ENCODE peak calls at places on chromosomes 7 and 10, in six cellular contexts. T is tibial artery; I is upper lobe of left lung; E is HepG2; F is neural progenitor cell; B is CD4-positive, CD25-positive, alpha-beta regulatory T cell. A is an unnamed sample. For H3K4me1 and H3K36me3, the result is how much of the 10 kb centered on the place peaks cover.

GRCh38 chr10:19549503-19549902 is 266.7 kb upstream of the PLXDC2 start:
- DNase-seq in T (no peak), B (no peak), I (no peak), F (no peak), E (no peak), A (no peak)

GRCh38 chr10:37638569-37638968 is 218.8 kb downstream of the ZNF248 start:
- DNase-seq in E (no peak), F (no peak), I (no peak), B (no peak), T (no peak), A (no peak)

GRCh38 chr7:106010331-106010730 is 47.3 kb downstream of the CDHR3 start:
- DNase-seq in B (no peak), F (no peak), E (no peak), T (no peak), I (no peak), A (no peak)

GRCh38 chr10:323651-324293 is 188.5 kb downstream of the ZMYND11 start:
- DNase-seq in F (no peak), E (peak), T (peak), I (peak), B (peak), A (peak)

GRCh38 chr7:46076527-46076926 is 155.5 kb upstream of the IGFBP3 start:
- DNase-seq in F (no peak), T (no peak), E (no peak), I (no peak), B (no peak), A (no peak)

GRCh38 chr7:130488376-130489139 is 3.3 kb upstream of the MEST start:
- DNase-seq in T (no peak), E (no peak), F (no peak), I (no peak), B (no peak), A (no peak)

GRCh38 chr7:922334-923107 is 32.0 kb downstream of the ADAP1 start:
- DNase-seq in F (no peak), I (peak), E (no peak), T (peak), B (peak), A (no peak)

GRCh38 chr10:3095373-3096139 is 28.2 kb downstream of the PFKP start:
- DNase-seq in I (peak), E (peak), T (peak), F (no peak), B (peak), A (no peak)

GRCh38 chr10:83539528-83540308 is 599.6 kb upstream of the GHITM start:
- DNase-seq in T (no peak), F (no peak), E (no peak), B (no peak), I (no peak), A (no peak)

GRCh38 chr7:47371317-47371716 is 210.6 kb downstream of the TNS3 start:
- DNase-seq in E (no peak), F (no peak), B (no peak), I (no peak), T (no peak), A (no peak)

GRCh38 chr7:146090023-146090645 is 26.5 kb upstream of the CNTNAP2 start:
- DNase-seq in F (peak), B (peak), T (no peak), I (no peak), E (peak), A (no peak)

GRCh38 chr7:133735222-133735621 is 391.9 kb upstream of the LRGUK start:
- DNase-seq in B (no peak), T (no peak), I (no peak), F (no peak), E (no peak), A (no peak)

GRCh38 chr10:120943542-120943941 is 92.4 kb downstream of the WDR11 start:
- DNase-seq in I (no peak), E (no peak), T (no peak), F (peak), B (no peak), A (no peak)

GRCh38 chr10:124504711-124505110 is 43.1 kb downstream of the LHPP start:
- DNase-seq in E (no peak), F (no peak), I (no peak), T (no peak), B (no peak), A (no peak)

GRCh38 chr10:116184448-116184794 is 88.6 kb downstream of the GFRA1 start:
- DNase-seq in E (no peak), I (no peak), F (no peak), B (no peak), T (no peak), A (no peak)

GRCh38 chr10:1171586-1171985 is 115.4 kb downstream of the WDR37 start:
- DNase-seq in F (no peak), T (no peak), E (no peak), B (no peak), I (no peak), A (no peak)

GRCh38 chr10:77163670-77164348 is 473.8 kb downstream of the KCNMA1 start:
- DNase-seq in I (no peak), B (no peak), E (peak), T (peak), F (no peak), A (no peak)

GRCh38 chr7:35422715-35423114 is 168.8 kb upstream of the TBX20 start:
- DNase-seq in I (no peak), F (no peak), B (no peak), E (no peak), T (no peak), A (no peak)

GRCh38 chr10:33665512-33665911 is 331.0 kb upstream of the NRP1 start:
- DNase-seq in I (no peak), E (no peak), B (no peak), F (no peak), T (no peak), A (no peak)

GRCh38 chr7:1872191-1873069 is 202.4 kb downstream of the ELFN1 start:
- DNase-seq in B (no peak), F (no peak), T (no peak), I (no peak), E (peak), A (no peak)

GRCh38 chr10:88831709-88832108 is 19.9 kb downstream of the ANKRD22 start:
- DNase-seq in B (peak), F (no peak), E (no peak), I (no peak), T (no peak), A (peak)

GRCh38 chr10:80444646-80445319 is 9.3 kb upstream of the TSPAN14 start:
- DNase-seq in B (peak), T (peak), F (peak), E (peak), I (peak), A (no peak)

GRCh38 chr10:86306628-86307278 is 59.8 kb downstream of the GRID1 start:
- DNase-seq in T (no peak), I (no peak), E (peak), B (peak), F (peak), A (no peak)

GRCh38 chr10:80860719-80861118 is 323.0 kb downstream of the SH2D4B start:
- DNase-seq in E (no peak), I (no peak), T (no peak), F (no peak), B (no peak), A (no peak)

GRCh38 chr10:37703833-37704382 is 153.5 kb downstream of the ZNF248 start:
- DNase-seq in F (no peak), E (no peak), I (no peak), T (no peak), B (no peak), A (no peak)

DNA sequence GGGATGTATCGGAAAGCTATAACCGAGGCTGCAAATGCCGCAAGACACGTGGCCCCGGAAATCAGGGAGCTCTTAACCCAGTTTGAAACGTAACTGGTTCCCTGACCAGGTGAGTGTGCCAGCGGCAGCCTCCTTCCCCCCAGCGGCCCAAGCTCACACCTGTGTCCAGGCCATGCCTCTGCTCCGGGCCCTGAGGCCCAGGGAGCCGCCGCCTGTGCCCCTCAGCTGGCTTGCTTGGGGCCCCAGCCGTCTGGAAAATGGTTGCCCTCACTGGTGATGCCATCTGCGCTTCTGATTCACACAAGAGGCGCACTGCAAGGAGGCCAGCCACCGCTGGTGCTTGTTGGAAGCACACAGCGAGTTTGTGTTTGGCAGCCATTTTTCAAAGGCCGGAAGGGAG is 9.2 kb downstream of the PWWP2B start:
- DNase-seq in E (no peak), B (no peak), I (no peak), F (no peak), T (no peak), A (no peak)
- H3K4me1 ChIP-seq in E (under half), B (under half), I (half or more), F (under half), T (under half), A (under half)

GRCh38 chr10:72334832-72335393 is 19.8 kb downstream of the DNAJB12 start:
- DNase-seq in F (no peak), E (peak), B (peak), T (peak), I (peak), A (peak)

GRCh38 chr10:72337722-72338121 is 17.0 kb downstream of the DNAJB12 start:
- DNase-seq in I (no peak), T (no peak), F (no peak), E (no peak), B (no peak), A (no peak)

GRCh38 chr10:72337039-72337629 is 17.6 kb downstream of the DNAJB12 start:
- DNase-seq in F (peak), B (peak), I (peak), T (peak), E (peak), A (peak)

GRCh38 chr10:72335394-72336258 is 19.1 kb downstream of the DNAJB12 start:
- DNase-seq in B (peak), F (no peak), E (no peak), T (peak), I (peak), A (peak)

GRCh38 chr10:72336259-72337038 is 18.3 kb downstream of the DNAJB12 start:
- DNase-seq in E (no peak), T (no peak), I (no peak), B (no peak), F (no peak), A (no peak)
- H3K36me3 ChIP-seq in E (under half), T (under half), I (under half), B (under half), F (under half), A (under half)

GRCh38 chr7:151758994-151759540 is 117.8 kb downstream of the PRKAG2 start:
- DNase-seq in B (no peak), I (no peak), E (no peak), T (no peak), F (no peak), A (no peak)
- H3K4me1 ChIP-seq in B (under half), I (under half), E (under half), T (under half), F (under half), A (under half)

GRCh38 chr7:143303733-143304132 is 12.2 kb upstream of the CLCN1 start:
- DNase-seq in E (no peak), B (no peak), T (no peak), I (no peak), F (no peak), A (no peak)
- H3K36me3 ChIP-seq in E (under half), B (half or more), T (half or more), I (half or more), F (under half), A (half or more)

GRCh38 chr7:74221713-74222112 is 11.9 kb downstream of the LAT2 start:
- DNase-seq in B (no peak), F (no peak), E (no peak), I (no peak), T (no peak), A (no peak)
- H3K4me1 ChIP-seq in B (under half), F (under half), E (under half), I (under half), T (under half), A (under half)

GRCh38 chr10:71282323-71282680 is 36.8 kb upstream of the SLC29A3 start:
- DNase-seq in I (no peak), T (no peak), F (no peak), E (no peak), B (no peak), A (no peak)

GRCh38 chr10:71280825-71281224 is 38.2 kb upstream of the SLC29A3 start:
- DNase-seq in F (no peak), B (no peak), T (no peak), E (no peak), I (no peak), A (no peak)

GRCh38 chr10:71283410-71283809 is 35.6 kb upstream of the SLC29A3 start:
- DNase-seq in I (no peak), F (no peak), B (no peak), T (no peak), E (no peak), A (no peak)

GRCh38 chr10:71280216-71280615 is 38.8 kb upstream of the SLC29A3 start:
- DNase-seq in E (no peak), F (no peak), B (no peak), I (no peak), T (no peak), A (no peak)

GRCh38 chr10:71281646-71282322 is 37.3 kb upstream of the SLC29A3 start:
- DNase-seq in E (no peak), I (no peak), B (no peak), F (no peak), T (no peak), A (no peak)
- H3K36me3 ChIP-seq in E (under half), I (under half), B (under half), F (under half), T (under half), A (under half)

GRCh38 chr10:34812771-34813170 is 2.3 kb downstream of the PARD3 start:
- DNase-seq in T (no peak), B (no peak), F (no peak), I (no peak), E (no peak), A (no peak)

GRCh38 chr10:34811968-34812514 is 3.1 kb downstream of the PARD3 start:
- DNase-seq in B (no peak), I (no peak), E (no peak), T (no peak), F (no peak), A (no peak)

GRCh38 chr10:34814228-34815173 is 595 bp downstream of the PARD3 start:
- DNase-seq in B (no peak), F (peak), E (peak), I (peak), T (no peak), A (no peak)

GRCh38 chr10:34815174-34816066 is at the start of gene PARD3:
- DNase-seq in I (peak), F (peak), B (no peak), E (peak), T (peak), A (no peak)

DNA sequence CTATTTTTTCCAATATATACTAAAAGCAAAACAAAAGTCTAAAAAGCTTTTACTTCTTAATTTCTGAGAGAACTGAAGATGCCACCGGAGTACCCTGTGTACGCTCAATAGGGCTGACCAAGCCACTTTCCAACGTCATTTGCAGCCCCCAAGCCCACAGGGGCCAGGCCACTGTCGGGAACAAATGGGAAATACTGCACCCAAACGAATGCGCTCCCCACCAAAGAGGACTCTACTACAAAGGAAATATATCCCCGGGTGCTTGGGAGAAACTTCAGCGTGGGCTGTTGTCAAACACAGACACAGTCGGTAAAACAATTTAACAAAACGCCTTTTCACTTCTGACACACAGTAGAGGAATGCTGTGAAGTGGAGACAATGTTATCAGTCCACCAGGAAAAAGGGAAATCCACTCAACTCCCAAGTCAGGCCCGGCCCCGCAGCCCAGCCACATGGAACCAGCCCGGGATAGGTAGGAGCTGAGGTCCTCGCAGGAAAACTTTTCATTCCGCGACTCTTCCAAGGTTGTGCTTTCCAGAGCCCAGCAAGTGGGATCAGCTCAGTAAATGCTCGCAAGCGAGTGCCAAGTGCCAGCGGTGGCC is 1.4 kb downstream of the PARD3 start:
- DNase-seq in T (peak), I (no peak), F (no peak), B (no peak), E (peak), A (no peak)
- H3K4me1 ChIP-seq in T (under half), I (half or more), F (under half), B (under half), E (half or more), A (under half)

GRCh38 chr7:127657500-127657899 is 5.5 kb downstream of the SND1 start:
- DNase-seq in B (no peak), I (no peak), F (no peak), E (no peak), T (no peak), A (no peak)

GRCh38 chr7:127652333-127653248 is 597 bp downstream of the SND1 start:
- DNase-seq in B (peak), I (no peak), F (no peak), E (no peak), T (no peak), A (no peak)

GRCh38 chr7:127653396-127653795 is 1.4 kb downstream of the SND1 start:
- DNase-seq in B (no peak), E (no peak), T (no peak), I (no peak), F (no peak), A (no peak)

GRCh38 chr7:127654404-127655392 is 2.7 kb downstream of the SND1 start:
- DNase-seq in E (no peak), I (no peak), F (peak), T (no peak), B (no peak), A (no peak)

GRCh38 chr7:127655720-127656119 is 3.7 kb downstream of the SND1 start:
- DNase-seq in I (no peak), F (peak), E (no peak), T (no peak), B (no peak), A (no peak)
- H3K36me3 ChIP-seq in I (under half), F (under half), E (under half), T (under half), B (under half), A (under half)

A was measured in effector memory CD4-positive, alpha-beta T cell.